ENCODE peak calls at places on chromosomes 3 and 15, in six cellular contexts. B is A549, Y is activated B cell treated with CpG ODN at 0.5 μM for 24 hours, M is BE2C, I is RWPE1, C is AG04449. A is an unnamed sample.
A peak's percentile ranks its signal among the peaks of the same experiment; 100 is the strongest.

GRCh38 chr3:183233986-183234385 is 19.1 kb upstream of the B3GNT5 start:
- DNase-seq in B (no peak), Y (no peak), M (no peak), I (no peak), C (no peak), A (no peak)

GRCh38 chr3:76900571-76900970 is 139.3 kb upstream of the ROBO2 start:
- DNase-seq in B (no peak), Y (no peak), M (no peak), I (no peak), C (no peak), A (no peak)

GRCh38 chr3:143119974-143120715 is 574 bp downstream of the CHST2 start:
- DNase-seq in B (peak; percentile 15), Y (peak; percentile 45), M (peak; percentile 55), I (peak; percentile 30), C (no peak), A (no peak)

GRCh38 chr3:17806201-17806600 is 63.8 kb upstream of the TBC1D5 start:
- DNase-seq in B (no peak), Y (no peak), M (no peak), I (no peak), C (no peak), A (no peak)

GRCh38 chr3:48428863-48429415 is 947 bp downstream of the PLXNB1 start:
- DNase-seq in B (no peak), Y (no peak), M (peak; percentile 37), I (no peak), C (no peak), A (peak; percentile 79)

GRCh38 chr3:3200632-3201212 is 21.2 kb upstream of the CRBN start:
- DNase-seq in B (peak; percentile 68), Y (no peak), M (peak; percentile 30), I (peak; percentile 19), C (no peak), A (no peak)

GRCh38 chr3:158382479-158382878 is 188.5 kb upstream of the MLF1 start:
- DNase-seq in B (no peak), Y (no peak), M (no peak), I (no peak), C (no peak), A (no peak)

GRCh38 chr3:151468284-151468917 is 7.5 kb upstream of the IGSF10 start:
- DNase-seq in B (peak; percentile 74), Y (no peak), M (peak; percentile 64), I (peak; percentile 57), C (no peak), A (no peak)

GRCh38 chr3:13850161-13850945 is 29.5 kb downstream of the WNT7A start:
- DNase-seq in B (peak; percentile 35), Y (no peak), M (no peak), I (peak; percentile 96), C (no peak), A (no peak)

GRCh38 chr3:47850062-47850802 is 47.3 kb downstream of the DHX30 start:
- DNase-seq in B (peak; percentile 44), Y (no peak), M (peak; percentile 19), I (no peak), C (no peak), A (no peak)

GRCh38 chr15:26759991-26760390 is 12.9 kb downstream of the GABRB3 start:
- DNase-seq in B (no peak), Y (no peak), M (no peak), I (no peak), C (no peak), A (no peak)

GRCh38 chr3:161104561-161105551 is at the start of gene B3GALNT1:
- DNase-seq in B (peak; percentile 4), Y (peak; percentile 39), M (peak; percentile 72), I (peak; percentile 33), C (peak; percentile 7), A (peak; percentile 67)

GRCh38 chr3:197394464-197395321 is 96.3 kb upstream of the DLG1 start:
- DNase-seq in B (no peak), Y (no peak), M (peak; percentile 27), I (peak; percentile 99), C (peak; percentile 100), A (no peak)

GRCh38 chr3:197393711-197394110 is 95.3 kb upstream of the DLG1 start:
- DNase-seq in B (no peak), Y (no peak), M (no peak), I (no peak), C (no peak), A (no peak)

GRCh38 chr3:197399486-197399885 is 101.1 kb upstream of the DLG1 start:
- DNase-seq in B (no peak), Y (no peak), M (no peak), I (no peak), C (no peak), A (no peak)

GRCh38 chr3:197398301-197398878 is 100.0 kb upstream of the DLG1 start:
- DNase-seq in B (no peak), Y (no peak), M (no peak), I (no peak), C (no peak), A (no peak)

DNA sequence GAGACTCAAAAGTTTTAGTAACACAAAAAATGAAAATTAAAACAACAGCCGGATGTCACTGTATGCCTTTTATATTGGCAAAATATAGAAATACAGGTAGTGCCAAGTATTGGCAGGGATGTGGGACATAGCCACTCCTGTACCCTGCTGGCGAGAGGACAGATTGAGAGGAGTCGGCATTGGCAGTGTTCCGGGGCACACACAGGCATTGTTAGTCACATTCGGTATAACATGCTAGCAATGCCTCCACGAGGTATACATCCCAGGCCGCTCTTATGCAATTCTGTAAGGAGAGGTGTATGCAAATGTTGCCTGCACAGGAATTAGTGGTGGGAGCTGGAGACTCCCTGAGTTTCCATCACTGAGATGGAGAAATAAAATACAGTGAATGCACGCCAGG is 99.4 kb upstream of the DLG1 start:
- DNase-seq in B (no peak), Y (no peak), M (no peak), I (no peak), C (no peak), A (no peak)
- TF ChIP-seq CTCF in B (no peak), Y (no peak), M (no peak), I (no peak), C (no peak), A (no peak)

DNA sequence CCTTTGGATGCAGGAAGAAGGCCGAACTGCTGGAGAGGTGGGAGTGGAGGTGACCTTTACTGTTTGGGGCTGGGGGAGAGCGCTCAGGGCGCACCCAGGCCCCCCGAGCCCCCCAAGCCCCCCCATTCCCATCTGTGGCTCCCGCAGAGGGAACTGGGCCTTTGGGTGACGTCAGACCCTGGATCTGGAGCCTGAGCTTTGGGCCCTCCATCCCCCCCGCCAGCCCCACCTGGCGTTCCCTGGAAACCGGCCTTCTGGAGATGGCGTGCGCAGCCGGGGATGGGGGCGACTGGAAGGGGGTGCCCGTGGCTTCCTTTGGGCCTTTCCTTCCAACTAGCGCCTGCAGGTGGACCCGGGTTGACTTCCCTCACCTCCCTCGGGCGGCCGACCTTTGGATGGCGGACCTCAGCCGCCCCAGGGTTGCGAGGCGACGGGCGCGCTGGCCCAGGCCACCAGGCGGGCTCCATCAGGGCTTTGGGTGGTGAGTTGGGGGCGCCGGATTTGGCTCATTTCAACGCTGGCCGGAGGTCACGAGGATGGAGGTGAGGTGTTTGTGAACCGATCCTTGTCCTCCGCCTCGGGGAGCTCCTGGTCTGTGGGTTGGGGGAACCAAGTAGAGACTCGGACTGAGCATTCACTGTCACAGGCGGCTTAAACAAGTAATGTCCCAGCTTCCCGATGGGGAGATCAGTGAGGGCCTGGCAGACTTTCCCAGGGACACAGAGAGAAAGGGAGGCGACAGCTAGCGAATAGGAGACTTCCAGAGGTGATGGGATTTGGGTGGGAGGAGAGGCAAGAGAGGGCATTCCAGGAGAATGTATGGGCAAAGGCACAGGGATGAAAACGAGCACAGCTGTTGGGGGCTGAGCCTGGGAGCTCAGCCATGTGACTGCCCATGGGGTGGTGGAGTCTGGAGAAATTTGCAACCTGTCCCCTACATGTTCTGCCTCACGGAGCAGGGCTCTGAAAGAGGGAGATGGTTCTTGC is 709 bp downstream of the SCAMP5 start:
- DNase-seq in B (no peak), Y (no peak), M (peak; percentile 75), I (no peak), C (no peak), A (no peak)
- TF ChIP-seq CTCF in B (no peak), Y (no peak), M (no peak), I (no peak), C (no peak), A (no peak)

GRCh38 chr15:89441295-89441762 is 55.1 kb downstream of the RHCG start:
- DNase-seq in B (no peak), Y (peak; percentile 70), M (no peak), I (no peak), C (no peak), A (no peak)

GRCh38 chr15:89442155-89442554 is 54.2 kb downstream of the RHCG start:
- DNase-seq in B (no peak), Y (no peak), M (no peak), I (no peak), C (no peak), A (no peak)

GRCh38 chr15:89444855-89445254 is 51.5 kb downstream of the RHCG start:
- DNase-seq in B (no peak), Y (no peak), M (no peak), I (no peak), C (no peak), A (no peak)

GRCh38 chr15:89444241-89444797 is 52.1 kb downstream of the RHCG start:
- DNase-seq in B (no peak), Y (no peak), M (no peak), I (no peak), C (no peak), A (no peak)

GRCh38 chr15:89442671-89443307 is 53.6 kb downstream of the RHCG start:
- DNase-seq in B (peak; percentile 68), Y (peak; percentile 29), M (peak; percentile 87), I (peak; percentile 61), C (no peak), A (no peak)
- TF ChIP-seq CTCF in B (peak; percentile 84), Y (no peak), M (peak; percentile 86), I (peak; percentile 82), C (peak; percentile 57), A (no peak)

GRCh38 chr15:33735637-33736247 is 232.6 kb upstream of the CHRM5 start:
- DNase-seq in B (peak; percentile 58), Y (no peak), M (peak; percentile 57), I (peak; percentile 37), C (no peak), A (no peak)
- TF ChIP-seq CTCF in B (peak; percentile 81), Y (no peak), M (peak; percentile 89), I (peak; percentile 74), C (peak; percentile 57), A (no peak)

A was measured in sigmoid colon.